ENCODE peak calls at places on chromosomes 6 and 20, in nine cellular contexts. Z is HL-60; P is WERI-Rb-1; Q is CD8-positive, alpha-beta T cell; O is choroid plexus epithelial cell; U is aorta; S is tibial nerve; J is astrocyte of the spinal cord; X is cardiac fibroblast. C is an unnamed sample.

GRCh38 chr20:61937146-61937962 is 128.3 kb downstream of the TAF4 start:
- DNase-seq in Z (no peak), P (peak), Q (no peak), O (no peak), U (no peak), S (peak), J (no peak), X (no peak), C (no peak)

GRCh38 chr20:17849901-17850673 is 118.5 kb downstream of the SNX5 start:
- DNase-seq in Z (no peak), P (no peak), Q (no peak), O (peak), U (peak), S (peak), J (peak), X (peak), C (no peak)

GRCh38 chr6:157410088-157410487 is 29.1 kb downstream of the ZDHHC14 start:
- DNase-seq in Z (no peak), P (no peak), Q (no peak), O (peak), U (no peak), S (no peak), J (peak), X (peak), C (no peak)

GRCh38 chr6:24313477-24314141 is 44.2 kb downstream of the DCDC2 start:
- DNase-seq in Z (no peak), P (no peak), Q (no peak), O (peak), U (no peak), S (no peak), J (peak), X (peak), C (no peak)

GRCh38 chr20:63102720-63103375 is 96.1 kb upstream of the BHLHE23 start:
- DNase-seq in Z (no peak), P (peak), Q (peak), O (peak), U (peak), S (no peak), J (no peak), X (peak), C (peak)

GRCh38 chr6:88374556-88374955 is 208.4 kb upstream of the CNR1 start:
- DNase-seq in Z (no peak), P (no peak), Q (no peak), O (no peak), U (no peak), S (no peak), J (no peak), X (no peak), C (no peak)

GRCh38 chr20:54351371-54352136 is 123.8 kb upstream of the DOK5 start:
- DNase-seq in Z (no peak), P (no peak), Q (no peak), O (no peak), U (no peak), S (no peak), J (no peak), X (no peak), C (no peak)

GRCh38 chr6:148969271-148969666 is 222.4 kb downstream of the UST start:
- DNase-seq in Z (no peak), P (no peak), Q (no peak), O (no peak), U (no peak), S (no peak), J (no peak), X (no peak), C (no peak)

GRCh38 chr6:157652601-157653363 is 170.3 kb upstream of the SNX9 start:
- DNase-seq in Z (no peak), P (peak), Q (no peak), O (no peak), U (no peak), S (no peak), J (no peak), X (no peak), C (no peak)

GRCh38 chr6:25703005-25703404 is 51.0 kb downstream of the SCGN start:
- DNase-seq in Z (no peak), P (no peak), Q (no peak), O (no peak), U (no peak), S (no peak), J (no peak), X (no peak), C (no peak)

GRCh38 chr6:100230115-100230975 is 234.4 kb downstream of the SIM1 start:
- DNase-seq in Z (no peak), P (no peak), Q (no peak), O (no peak), U (no peak), S (no peak), J (no peak), X (no peak), C (no peak)

GRCh38 chr6:100232791-100233573 is 231.7 kb downstream of the SIM1 start:
- DNase-seq in Z (no peak), P (no peak), Q (no peak), O (no peak), U (no peak), S (no peak), J (no peak), X (no peak), C (no peak)

GRCh38 chr6:100228437-100229424 is 234.7 kb upstream of the MCHR2 start:
- DNase-seq in Z (no peak), P (peak), Q (peak), O (peak), U (peak), S (peak), J (peak), X (peak), C (peak)

GRCh38 chr6:100229512-100229911 is 235.2 kb downstream of the SIM1 start:
- DNase-seq in Z (no peak), P (no peak), Q (no peak), O (no peak), U (no peak), S (no peak), J (no peak), X (no peak), C (no peak)

DNA sequence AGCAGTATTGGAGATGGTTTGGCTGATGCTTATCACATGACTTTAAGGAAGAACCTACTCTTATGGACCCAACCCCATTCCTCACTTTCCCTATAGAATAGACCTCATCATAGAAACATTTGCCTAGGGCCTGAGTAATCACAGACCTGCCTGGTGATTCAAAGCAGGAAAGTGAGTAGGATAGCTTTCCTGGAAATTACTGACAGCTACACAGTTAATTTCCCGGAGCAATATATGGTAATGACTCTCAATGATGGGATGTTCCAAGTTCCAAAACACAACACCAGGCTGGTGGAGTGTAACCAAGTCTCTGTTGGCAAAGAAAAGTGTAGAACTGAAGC is 233.8 kb downstream of the SIM1 start:
- DNase-seq in Z (no peak), P (no peak), Q (no peak), O (no peak), U (no peak), S (no peak), J (peak), X (peak), C (no peak)
- H3K4me3 ChIP-seq in Z (no peak), P (no peak), Q (no peak), O (no peak), U (no peak), S (no peak), J (no peak), X (no peak), C (no peak)

DNA sequence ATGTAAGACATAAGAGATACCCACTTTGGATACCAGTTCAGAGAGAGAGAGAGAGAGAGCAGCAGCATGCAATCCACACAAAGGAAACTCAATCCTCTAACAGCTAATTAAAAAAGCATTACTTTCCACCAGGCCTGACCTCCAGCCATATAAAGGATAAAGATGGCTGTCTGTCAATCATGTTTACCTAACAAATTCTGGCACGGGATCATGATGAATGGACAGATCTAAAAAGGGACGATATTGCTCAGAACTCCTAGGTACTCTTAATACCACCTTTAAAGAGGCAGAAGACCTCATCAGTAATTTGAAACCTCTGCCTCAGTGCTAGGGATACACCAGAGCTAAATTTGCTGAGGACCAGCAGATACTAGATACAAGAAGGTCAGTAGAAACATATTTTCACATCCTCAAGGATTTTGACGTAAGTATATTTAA is 159.2 kb downstream of the RPS12 start:
- DNase-seq in Z (no peak), P (no peak), Q (no peak), O (no peak), U (no peak), S (no peak), J (no peak), X (no peak), C (no peak)
- H3K4me3 ChIP-seq in Z (no peak), P (no peak), Q (no peak), O (no peak), U (no peak), S (no peak), J (no peak), X (no peak), C (no peak)

DNA sequence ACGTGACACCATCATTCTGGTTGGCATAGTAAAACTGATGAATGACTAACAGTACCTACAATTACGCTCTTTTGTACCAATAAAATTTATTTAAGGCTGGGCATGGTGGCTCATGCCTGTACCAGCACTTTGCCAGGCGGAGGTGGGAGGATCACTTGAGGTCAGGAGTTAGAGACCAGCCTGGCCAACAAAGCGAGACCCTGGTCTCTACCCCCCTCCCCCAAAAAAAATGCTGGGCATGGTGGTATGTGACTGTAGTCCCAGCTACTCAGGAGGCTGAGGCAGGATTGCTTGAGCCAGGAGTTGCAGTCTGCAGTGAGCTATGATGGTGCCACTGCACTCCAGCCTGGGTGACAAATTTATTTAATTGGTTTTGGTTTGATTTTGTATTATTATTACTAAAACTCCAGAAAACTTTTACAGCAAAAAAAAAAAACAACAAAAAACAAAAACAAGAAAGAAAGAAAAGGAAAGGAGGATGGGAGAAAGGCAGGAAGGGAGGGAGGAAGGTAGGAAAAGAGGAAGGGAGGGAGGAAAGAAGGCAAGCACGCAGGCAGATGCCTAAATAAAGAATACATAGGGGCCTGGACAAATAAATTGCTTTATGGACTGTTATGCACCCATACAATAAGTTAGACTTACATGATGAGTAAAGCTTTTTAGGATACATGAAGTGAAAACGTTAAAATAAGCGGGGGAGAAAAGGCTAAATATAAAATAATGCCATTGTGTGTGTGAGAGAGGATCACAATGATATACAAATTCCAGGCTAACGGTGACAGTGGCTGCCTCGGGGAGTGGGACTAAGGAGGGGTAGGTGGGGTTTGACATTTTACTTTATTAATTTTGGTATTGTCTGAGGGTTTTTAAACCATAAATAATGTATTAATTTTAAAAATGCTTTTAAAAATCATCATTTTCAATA is 682 bp upstream of the ZSCAN9 start:
- DNase-seq in Z (no peak), P (no peak), Q (no peak), O (no peak), U (no peak), S (no peak), J (no peak), X (no peak), C (no peak)
- H3K4me3 ChIP-seq in Z (peak), P (peak), Q (peak), O (peak), U (peak), S (peak), J (peak), X (peak), C (no peak)

GRCh38 chr6:150684715-150685459 is 85.2 kb downstream of the PLEKHG1 start:
- DNase-seq in Z (no peak), P (no peak), Q (no peak), O (no peak), U (no peak), S (no peak), J (no peak), X (no peak), C (no peak)

GRCh38 chr6:150683320-150683719 is 83.6 kb downstream of the PLEKHG1 start:
- DNase-seq in Z (no peak), P (no peak), Q (no peak), O (no peak), U (no peak), S (no peak), J (no peak), X (no peak), C (no peak)

GRCh38 chr6:150685860-150686259 is 86.2 kb downstream of the PLEKHG1 start:
- DNase-seq in Z (peak), P (peak), Q (peak), O (peak), U (no peak), S (no peak), J (no peak), X (peak), C (peak)

GRCh38 chr6:150681992-150682391 is 82.3 kb downstream of the PLEKHG1 start:
- DNase-seq in Z (no peak), P (no peak), Q (no peak), O (no peak), U (no peak), S (no peak), J (no peak), X (no peak), C (no peak)

GRCh38 chr6:150684161-150684560 is 84.5 kb downstream of the PLEKHG1 start:
- DNase-seq in Z (no peak), P (no peak), Q (no peak), O (no peak), U (no peak), S (no peak), J (no peak), X (no peak), C (no peak)
- H3K4me3 ChIP-seq in Z (no peak), P (no peak), Q (no peak), O (no peak), U (no peak), S (no peak), J (no peak), X (no peak), C (no peak)

GRCh38 chr6:107353773-107354382 is 105.5 kb downstream of the PDSS2 start:
- DNase-seq in Z (no peak), P (no peak), Q (no peak), O (peak), U (no peak), S (no peak), J (no peak), X (no peak), C (no peak)
- H3K4me3 ChIP-seq in Z (no peak), P (no peak), Q (no peak), O (no peak), U (no peak), S (no peak), J (no peak), X (no peak), C (no peak)

GRCh38 chr6:34154668-34155447 is 9.0 kb upstream of the GRM4 start:
- DNase-seq in Z (peak), P (peak), Q (peak), O (peak), U (no peak), S (no peak), J (peak), X (peak), C (peak)

GRCh38 chr6:34152806-34153565 is 7.1 kb upstream of the GRM4 start:
- DNase-seq in Z (no peak), P (peak), Q (no peak), O (no peak), U (no peak), S (no peak), J (no peak), X (no peak), C (no peak)

GRCh38 chr6:34157236-34157830 is 11.4 kb upstream of the GRM4 start:
- DNase-seq in Z (no peak), P (peak), Q (no peak), O (no peak), U (no peak), S (no peak), J (no peak), X (no peak), C (no peak)

GRCh38 chr6:34157851-34158250 is 12.0 kb upstream of the GRM4 start:
- DNase-seq in Z (no peak), P (peak), Q (no peak), O (no peak), U (no peak), S (no peak), J (no peak), X (no peak), C (no peak)

DNA sequence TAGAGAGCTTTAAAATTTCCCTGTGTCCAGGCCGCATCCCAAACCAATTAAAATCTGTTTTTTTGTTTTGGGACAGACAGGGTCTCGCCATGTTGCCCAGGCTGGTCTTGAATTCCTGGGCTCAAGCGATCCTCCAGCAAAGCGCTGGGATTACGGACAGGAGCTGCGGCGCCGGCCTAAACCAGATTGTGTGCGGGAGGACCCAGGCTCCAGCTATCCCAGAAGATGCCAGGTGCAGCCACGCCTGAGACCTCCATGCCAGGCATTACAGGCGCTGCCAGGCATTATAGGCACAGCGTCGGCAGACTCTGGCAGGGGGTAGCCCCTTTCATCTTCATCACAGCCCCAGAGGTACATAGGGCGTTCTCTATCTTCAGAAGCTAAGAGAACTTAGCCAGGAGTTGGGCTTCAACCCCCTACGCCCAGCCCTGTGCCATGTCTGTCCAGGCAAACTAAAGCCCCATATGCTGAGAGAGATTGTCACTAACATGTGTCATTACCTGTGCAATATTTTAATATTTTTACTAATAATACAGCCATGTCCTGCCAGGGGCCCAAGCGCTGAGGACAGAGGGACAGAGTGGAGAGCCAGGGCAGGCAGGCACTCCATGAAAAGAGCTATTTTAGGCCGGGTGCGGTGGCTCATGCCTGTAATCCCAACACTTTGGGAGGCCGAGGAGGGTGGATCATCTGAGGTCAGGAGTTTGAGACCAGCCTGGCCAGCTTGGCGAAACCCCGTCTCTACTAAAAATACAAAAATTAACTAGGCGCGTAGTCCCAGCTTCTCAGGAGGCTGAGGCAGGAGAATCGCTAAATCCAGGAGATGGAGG is 9.8 kb upstream of the GRM4 start:
- DNase-seq in Z (no peak), P (peak), Q (no peak), O (no peak), U (no peak), S (no peak), J (no peak), X (no peak), C (no peak)
- H3K4me3 ChIP-seq in Z (no peak), P (no peak), Q (no peak), O (no peak), U (no peak), S (no peak), J (no peak), X (no peak), C (no peak)

GRCh38 chr6:33632603-33633039 is 11.5 kb downstream of the ITPR3 start:
- DNase-seq in Z (no peak), P (peak), Q (peak), O (peak), U (no peak), S (no peak), J (no peak), X (peak), C (no peak)
- H3K4me3 ChIP-seq in Z (no peak), P (no peak), Q (peak), O (no peak), U (no peak), S (no peak), J (no peak), X (no peak), C (no peak)

DNA sequence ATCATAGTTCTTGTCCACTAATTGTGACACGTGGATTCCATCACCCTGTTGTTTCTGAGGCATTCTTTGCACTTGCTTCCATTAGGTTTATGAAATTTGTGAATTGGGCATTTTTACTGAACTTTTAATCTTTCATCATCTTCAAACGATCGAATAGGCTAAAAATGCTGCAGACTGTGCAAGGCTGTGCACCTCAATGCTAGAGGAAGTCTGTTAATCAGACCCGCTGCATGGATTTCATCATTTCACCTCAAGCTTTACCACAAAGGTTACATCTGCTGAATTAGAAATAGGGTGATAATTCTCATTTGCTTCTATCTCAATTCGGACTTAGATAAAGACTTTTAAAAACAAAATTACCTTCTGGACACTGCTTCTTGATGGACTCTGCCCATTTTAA is 27.8 kb upstream of the F13A1 start:
- DNase-seq in Z (peak), P (no peak), Q (no peak), O (no peak), U (no peak), S (no peak), J (no peak), X (no peak), C (peak)
- H3K4me3 ChIP-seq in Z (no peak), P (no peak), Q (no peak), O (no peak), U (no peak), S (no peak), J (no peak), X (no peak), C (peak)

DNA sequence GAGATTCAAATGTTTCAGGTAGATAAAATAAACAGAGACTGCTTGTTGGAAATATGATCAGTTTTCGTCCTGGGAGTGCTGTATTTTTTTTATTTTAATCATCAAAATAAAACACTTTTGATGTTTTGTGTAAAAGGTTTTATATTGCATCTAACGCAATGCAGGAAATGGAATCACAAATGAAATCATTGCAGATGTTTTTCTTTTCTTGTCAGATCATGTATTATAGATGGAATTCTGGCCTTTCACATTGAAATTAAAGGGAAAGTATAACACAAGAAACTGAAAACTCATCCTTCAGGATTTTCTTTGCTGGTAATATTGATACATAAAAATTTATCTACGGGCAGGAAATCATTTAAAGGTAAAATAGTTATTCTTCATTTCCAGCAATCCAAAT is 482.1 kb upstream of the MANEA start:
- DNase-seq in Z (no peak), P (no peak), Q (no peak), O (peak), U (no peak), S (no peak), J (peak), X (peak), C (no peak)
- H3K4me3 ChIP-seq in Z (no peak), P (no peak), Q (no peak), O (peak), U (no peak), S (no peak), J (no peak), X (no peak), C (no peak)